ENCODE peak calls at places on chromosome 20, in four cellular contexts. S is WTC11, T is GM12878, B is K562. Z is an unnamed sample.
A peak's percentile ranks its signal among the peaks of the same experiment; 100 is the strongest.

GRCh38 chr20:10634683-10635411 is 39.0 kb downstream of the JAG1 start:
- DNase-seq in S (no peak), T (no peak), B (no peak), Z (no peak)

GRCh38 chr20:43389839-43390626 is 67.7 kb upstream of the SRSF6 start:
- DNase-seq in S (peak; percentile 79), T (no peak), B (peak; percentile 73), Z (no peak)

GRCh38 chr20:40293740-40294139 is 395.3 kb downstream of the MAFB start:
- DNase-seq in S (no peak), T (no peak), B (no peak), Z (no peak)

GRCh38 chr20:38969708-38970107 is 7.6 kb downstream of the DHX35 start:
- DNase-seq in S (no peak), T (no peak), B (peak; percentile 29), Z (no peak)

GRCh38 chr20:57109151-57109953 is 157.1 kb downstream of the BMP7 start:
- DNase-seq in S (no peak), T (no peak), B (no peak), Z (no peak)

GRCh38 chr20:22382742-22383141 is 201.6 kb downstream of the FOXA2 start:
- DNase-seq in S (no peak), T (no peak), B (no peak), Z (no peak)

GRCh38 chr20:47576516-47577033 is 74.9 kb downstream of the NCOA3 start:
- DNase-seq in S (no peak), T (peak; percentile 46), B (peak; percentile 81), Z (peak; percentile 85)

GRCh38 chr20:38986663-38987062 is 24.5 kb downstream of the DHX35 start:
- DNase-seq in S (no peak), T (peak; percentile 26), B (no peak), Z (no peak)

GRCh38 chr20:57772349-57772964 is 62.6 kb upstream of the PMEPA1 start:
- DNase-seq in S (peak; percentile 27), T (no peak), B (peak; percentile 21), Z (no peak)

GRCh38 chr20:2052741-2053140 is 48.9 kb upstream of the STK35 start:
- DNase-seq in S (no peak), T (no peak), B (no peak), Z (no peak)

GRCh38 chr20:324177-325042 is 942 bp upstream of the SOX12 start:
- DNase-seq in S (peak; percentile 91), T (no peak), B (peak; percentile 78), Z (peak; percentile 89)

GRCh38 chr20:57468523-57469417 is 56.2 kb downstream of the CTCFL start:
- DNase-seq in S (no peak), T (no peak), B (no peak), Z (no peak)

GRCh38 chr20:43662943-43663655 is 3.8 kb upstream of the MYBL2 start:
- DNase-seq in S (no peak), T (no peak), B (no peak), Z (no peak)

GRCh38 chr20:29763821-29764511 is 1493.5 kb upstream of the DEFB115 start:
- DNase-seq in S (no peak), T (no peak), B (no peak), Z (no peak)

GRCh38 chr20:11995750-11996567 is 78.3 kb downstream of the BTBD3 start:
- DNase-seq in S (no peak), T (no peak), B (no peak), Z (no peak)

GRCh38 chr20:11429168-11429567 is 488.5 kb upstream of the BTBD3 start:
- DNase-seq in S (no peak), T (no peak), B (no peak), Z (no peak)

GRCh38 chr20:34367155-34367554 is 4.1 kb downstream of the ITCH start:
- DNase-seq in S (no peak), T (no peak), B (no peak), Z (no peak)

GRCh38 chr20:46000571-46001145 is 8.1 kb upstream of the MMP9 start:
- DNase-seq in S (peak; percentile 34), T (no peak), B (no peak), Z (no peak)

GRCh38 chr20:24948939-24949679 is at the start of gene CST7:
- DNase-seq in S (no peak), T (peak; percentile 12), B (no peak), Z (no peak)

GRCh38 chr20:37539956-37540455 is 12.3 kb upstream of the BLCAP start:
- DNase-seq in S (no peak), T (no peak), B (no peak), Z (no peak)

GRCh38 chr20:47220161-47220582 is 136.3 kb downstream of the ZMYND8 start:
- DNase-seq in S (peak; percentile 67), T (no peak), B (peak; percentile 51), Z (peak; percentile 10)

GRCh38 chr20:2799688-2800589 is 488 bp downstream of the CPXM1 start:
- DNase-seq in S (peak; percentile 39), T (no peak), B (no peak), Z (no peak)

GRCh38 chr20:51404297-51405060 is 138.0 kb downstream of the NFATC2 start:
- DNase-seq in S (no peak), T (peak; percentile 80), B (no peak), Z (no peak)
- TF ChIP-seq MAX in S (no peak), T (peak; percentile 81), B (no peak), Z (no peak)

GRCh38 chr20:4384961-4385360 is 336.7 kb upstream of the PRND start:
- DNase-seq in S (no peak), T (no peak), B (no peak), Z (no peak)

GRCh38 chr20:4383966-4384365 is 337.7 kb upstream of the PRND start:
- DNase-seq in S (no peak), T (no peak), B (no peak), Z (no peak)
- TF ChIP-seq SP1 in S (no peak), T (no peak), B (no peak), Z (no peak)

GRCh38 chr20:63895202-63895885 is 418 bp downstream of the DNAJC5 start:
- DNase-seq in S (no peak), T (no peak), B (no peak), Z (no peak)
- TF ChIP-seq MAX in S (no peak), T (no peak), B (no peak), Z (no peak)

GRCh38 chr20:62555642-62556420 is 80.0 kb upstream of the GATA5 start:
- DNase-seq in S (no peak), T (no peak), B (no peak), Z (no peak)

GRCh38 chr20:62557425-62557824 is 81.6 kb upstream of the GATA5 start:
- DNase-seq in S (no peak), T (no peak), B (no peak), Z (peak; percentile 18)

GRCh38 chr20:62558779-62559178 is 83.0 kb upstream of the GATA5 start:
- DNase-seq in S (no peak), T (no peak), B (no peak), Z (no peak)

GRCh38 chr20:62560162-62560561 is 82.1 kb upstream of the SLCO4A1 start:
- DNase-seq in S (no peak), T (no peak), B (no peak), Z (no peak)

DNA sequence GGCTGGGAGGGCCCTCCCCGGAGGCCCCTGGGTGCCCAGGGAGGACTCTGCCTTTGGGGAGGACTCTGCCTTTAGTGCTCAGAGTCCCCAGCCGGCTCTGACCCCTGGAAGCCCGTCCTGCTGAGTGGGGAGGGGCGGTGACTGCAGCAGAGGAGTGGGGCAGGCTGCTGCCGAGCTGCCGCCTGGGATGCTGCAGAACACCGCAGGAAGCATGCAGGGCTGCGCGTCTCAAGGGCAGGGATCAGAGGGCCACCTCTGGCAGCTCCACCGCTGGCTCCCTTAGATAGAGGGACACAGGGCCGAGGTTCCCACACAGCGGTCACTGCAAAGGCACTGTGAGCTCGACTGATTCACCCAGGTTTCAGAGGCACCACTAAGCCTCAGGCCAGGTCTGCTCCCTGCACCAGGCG is 82.2 kb upstream of the GATA5 start:
- DNase-seq in S (no peak), T (no peak), B (no peak), Z (no peak)
- TF ChIP-seq SP1 in S (no peak), T (no peak), B (no peak), Z (no peak)

GRCh38 chr20:32251470-32251869 is 26.0 kb upstream of the KIF3B start:
- DNase-seq in S (no peak), T (no peak), B (no peak), Z (no peak)

GRCh38 chr20:32247957-32248497 is 29.4 kb upstream of the KIF3B start:
- DNase-seq in S (no peak), T (no peak), B (no peak), Z (no peak)

GRCh38 chr20:32249030-32249738 is 28.3 kb upstream of the KIF3B start:
- DNase-seq in S (no peak), T (no peak), B (no peak), Z (no peak)

GRCh38 chr20:32252189-32252588 is 25.3 kb upstream of the KIF3B start:
- DNase-seq in S (no peak), T (no peak), B (no peak), Z (no peak)
- TF ChIP-seq MAX in S (no peak), T (no peak), B (no peak), Z (no peak)

DNA sequence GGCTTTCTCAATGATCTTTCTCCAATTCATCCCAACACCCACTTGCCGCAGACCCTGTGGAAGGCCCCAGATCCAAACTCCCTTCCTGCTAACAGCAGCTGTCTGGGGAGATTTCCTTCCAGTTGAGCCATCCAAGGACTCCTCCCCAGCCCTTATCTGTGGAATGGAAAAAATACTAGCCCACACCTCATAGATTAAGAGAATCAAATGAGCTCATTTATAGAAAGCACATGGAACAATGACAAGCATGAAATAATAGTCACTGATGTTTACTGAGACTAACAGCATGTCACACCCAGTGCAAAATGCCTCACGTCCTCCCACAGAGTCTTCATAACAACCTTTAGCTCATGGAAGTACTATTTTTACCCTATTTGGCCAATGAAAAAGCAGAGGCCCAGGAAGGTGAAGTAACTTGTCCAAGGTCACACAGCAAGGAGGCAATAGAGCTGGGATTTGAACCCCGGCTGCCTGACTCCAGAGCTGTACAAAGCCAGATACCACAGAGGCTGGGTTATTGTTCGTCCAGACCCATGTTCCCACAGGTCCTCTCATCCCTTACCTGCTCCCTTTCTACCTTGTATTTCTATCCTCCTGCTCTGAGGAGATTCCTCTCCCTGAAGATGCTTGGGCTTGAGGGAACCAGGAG is 23.4 kb upstream of the PTGIS start:
- DNase-seq in S (no peak), T (no peak), B (no peak), Z (no peak)
- TF ChIP-seq SP1 in S (no peak), T (no peak), B (no peak), Z (no peak)

GRCh38 chr20:52847029-52847660 is 125.0 kb upstream of the TSHZ2 start:
- DNase-seq in S (no peak), T (no peak), B (no peak), Z (no peak)

GRCh38 chr20:52852695-52853094 is 119.5 kb upstream of the TSHZ2 start:
- DNase-seq in S (no peak), T (no peak), B (no peak), Z (no peak)

GRCh38 chr20:52845044-52845443 is 127.1 kb upstream of the TSHZ2 start:
- DNase-seq in S (no peak), T (no peak), B (no peak), Z (no peak)

DNA sequence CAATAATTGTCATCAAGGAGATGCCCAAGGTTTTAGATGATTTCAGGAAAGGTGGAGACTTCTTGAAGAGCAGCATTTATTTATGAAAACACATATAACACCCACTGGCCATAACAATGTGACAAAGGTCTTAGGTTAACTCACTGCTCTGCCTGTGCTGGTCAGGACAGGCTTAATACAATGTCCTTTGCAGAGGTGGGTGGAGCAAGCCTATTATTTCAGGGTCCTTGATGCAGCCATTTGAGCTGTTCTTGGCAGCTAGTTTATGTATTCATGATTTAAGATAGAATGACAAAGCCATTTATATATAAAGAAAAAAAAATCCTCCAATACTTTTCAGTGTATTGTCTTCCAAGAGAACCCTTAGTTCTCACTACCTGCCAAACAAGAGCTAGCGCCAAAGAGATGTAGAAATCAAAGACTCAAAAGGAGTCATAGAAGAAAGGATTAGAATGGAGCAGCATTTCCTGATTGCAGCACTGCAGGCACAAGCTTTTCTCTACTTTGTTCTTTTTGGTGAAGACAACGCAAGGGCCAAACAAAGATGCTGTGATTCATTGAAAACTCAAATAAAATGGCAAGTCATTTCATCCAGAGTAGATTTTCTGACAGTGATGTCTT is 124.3 kb upstream of the TSHZ2 start:
- DNase-seq in S (no peak), T (no peak), B (no peak), Z (no peak)
- TF ChIP-seq MAX in S (no peak), T (no peak), B (no peak), Z (no peak)